ENCODE peak calls at places on chromosome 10, in four cellular contexts. U is left ventricle myocardium inferior, L is AG04450, Z is pancreas. D is an unnamed sample.

GRCh38 chr10:99845837-99846382 is 63.5 kb downstream of the ABCC2 start:
- DNase-seq in L (peak), U (peak), Z (peak), D (peak)

GRCh38 chr10:20100157-20100556 is 283.9 kb downstream of the PLXDC2 start:
- DNase-seq in L (no peak), Z (no peak), U (no peak), D (no peak)

GRCh38 chr10:61733358-61733940 is 70.7 kb downstream of the CABCOCO1 start:
- DNase-seq in Z (no peak), U (no peak), L (peak), D (no peak)

GRCh38 chr10:131948501-131948900 is 33.2 kb downstream of the BNIP3 start:
- DNase-seq in U (no peak), Z (peak), L (no peak), D (no peak)

GRCh38 chr10:93417264-93417663 is 64.9 kb downstream of the MYOF start:
- DNase-seq in U (peak), L (no peak), Z (no peak), D (no peak)

GRCh38 chr10:65123120-65123519 is 1601.9 kb downstream of the REEP3 start:
- DNase-seq in L (no peak), Z (no peak), U (no peak), D (no peak)

GRCh38 chr10:22713853-22714523 is 390 bp downstream of the PIP4K2A start:
- DNase-seq in L (no peak), U (peak), Z (no peak), D (peak)

GRCh38 chr10:107056160-107056559 is 108.3 kb downstream of the SORCS1 start:
- DNase-seq in L (no peak), Z (no peak), U (no peak), D (no peak)

GRCh38 chr10:92747600-92747999 is 57.8 kb downstream of the HHEX start:
- DNase-seq in Z (no peak), L (no peak), U (no peak), D (peak)

GRCh38 chr10:130179640-130180039 is 43.4 kb downstream of the GLRX3 start:
- DNase-seq in U (no peak), L (peak), Z (no peak), D (no peak)

GRCh38 chr10:44981172-44982113 is 2.8 kb upstream of the DEPP1 start:
- DNase-seq in U (no peak), Z (no peak), L (peak), D (no peak)

GRCh38 chr10:63446716-63447440 is 18.9 kb downstream of the JMJD1C start:
- DNase-seq in U (no peak), Z (no peak), L (no peak), D (no peak)

GRCh38 chr10:112967200-112967599 is 17.2 kb downstream of the TCF7L2 start:
- DNase-seq in U (no peak), Z (no peak), L (peak), D (no peak)

GRCh38 chr10:114477285-114477684 is 73.0 kb upstream of the AFAP1L2 start:
- DNase-seq in U (peak), L (no peak), Z (no peak), D (no peak)

GRCh38 chr10:47323636-47324299 is 1.5 kb downstream of the GDF2 start:
- DNase-seq in L (no peak), U (no peak), Z (no peak), D (no peak)

GRCh38 chr10:5576780-5577472 is 52.2 kb downstream of the CALML3 start:
- DNase-seq in Z (peak), U (no peak), L (no peak), D (no peak)

GRCh38 chr10:112435013-112435619 is 11.6 kb downstream of the ZDHHC6 start:
- DNase-seq in L (no peak), Z (no peak), U (no peak), D (no peak)

GRCh38 chr10:69657417-69657816 is 27.4 kb downstream of the FAM241B start:
- DNase-seq in Z (no peak), U (no peak), L (no peak), D (no peak)

GRCh38 chr10:78543026-78543748 is 509.5 kb downstream of the RPS24 start:
- DNase-seq in L (no peak), Z (no peak), U (no peak), D (no peak)

GRCh38 chr10:80372675-80373074 is 16.1 kb downstream of the DYDC2 start:
- DNase-seq in Z (no peak), L (no peak), U (no peak), D (no peak)

GRCh38 chr10:23643396-23643795 is 204.5 kb downstream of the OTUD1 start:
- DNase-seq in U (no peak), L (no peak), Z (no peak), D (peak)

GRCh38 chr10:86321568-86321967 is 45.0 kb downstream of the GRID1 start:
- DNase-seq in L (no peak), Z (no peak), U (no peak), D (no peak)

GRCh38 chr10:1378473-1378872 is 322.3 kb downstream of the WDR37 start:
- DNase-seq in L (no peak), U (no peak), Z (no peak), D (no peak)

GRCh38 chr10:35433851-35434426 is 97.6 kb downstream of the CCNY start:
- DNase-seq in U (no peak), L (no peak), Z (no peak), D (no peak)

GRCh38 chr10:74932648-74933047 is 106.2 kb downstream of the KAT6B start:
- DNase-seq in Z (peak), U (peak), L (no peak), D (peak)

GRCh38 chr10:104109908-104110662 is 11.9 kb upstream of the SFR1 start:
- DNase-seq in L (no peak), Z (no peak), U (no peak), D (no peak)

GRCh38 chr10:99534939-99535763 is 2.4 kb downstream of the NKX2-3 start:
- DNase-seq in L (no peak), Z (no peak), U (no peak), D (peak)

DNA sequence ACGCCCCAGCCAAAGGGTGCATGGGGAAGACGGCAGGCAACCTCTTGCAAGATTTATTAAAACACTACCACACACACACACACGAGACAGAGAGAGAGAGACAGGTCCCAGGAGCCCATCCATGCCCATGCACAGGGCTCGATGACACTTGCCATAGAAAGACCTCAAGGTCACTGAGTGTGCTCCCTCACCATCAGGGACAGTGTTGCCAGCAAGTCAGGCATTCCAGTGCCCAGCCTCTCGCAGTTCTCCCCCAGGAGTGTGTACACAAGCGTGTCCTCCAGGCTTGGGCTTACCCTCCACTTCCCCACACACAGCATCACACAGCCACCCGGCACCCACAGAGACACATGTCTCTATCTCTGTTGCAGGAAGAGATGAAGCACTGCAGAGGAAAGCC is 46.8 kb upstream of the SLF2 start:
- DNase-seq in U (no peak), Z (no peak), L (no peak), D (no peak)
- H3K27ac ChIP-seq in U (no peak), Z (no peak), L (no peak), D (no peak)

GRCh38 chr10:26567349-26567721 is 129.2 kb downstream of the APBB1IP start:
- DNase-seq in L (no peak), U (no peak), Z (no peak), D (no peak)
- H3K4me3 ChIP-seq in L (no peak), U (peak), Z (peak), D (no peak)

GRCh38 chr10:48469516-48470020 is 135.3 kb downstream of the ARHGAP22 start:
- DNase-seq in L (no peak), U (no peak), Z (peak), D (no peak)

GRCh38 chr10:48470115-48470892 is 134.6 kb downstream of the ARHGAP22 start:
- DNase-seq in L (no peak), Z (no peak), U (no peak), D (no peak)

GRCh38 chr10:48472670-48473069 is 132.2 kb downstream of the ARHGAP22 start:
- DNase-seq in L (no peak), Z (no peak), U (no peak), D (no peak)

GRCh38 chr10:48468866-48469511 is 135.9 kb downstream of the ARHGAP22 start:
- DNase-seq in U (no peak), L (no peak), Z (peak), D (no peak)

DNA sequence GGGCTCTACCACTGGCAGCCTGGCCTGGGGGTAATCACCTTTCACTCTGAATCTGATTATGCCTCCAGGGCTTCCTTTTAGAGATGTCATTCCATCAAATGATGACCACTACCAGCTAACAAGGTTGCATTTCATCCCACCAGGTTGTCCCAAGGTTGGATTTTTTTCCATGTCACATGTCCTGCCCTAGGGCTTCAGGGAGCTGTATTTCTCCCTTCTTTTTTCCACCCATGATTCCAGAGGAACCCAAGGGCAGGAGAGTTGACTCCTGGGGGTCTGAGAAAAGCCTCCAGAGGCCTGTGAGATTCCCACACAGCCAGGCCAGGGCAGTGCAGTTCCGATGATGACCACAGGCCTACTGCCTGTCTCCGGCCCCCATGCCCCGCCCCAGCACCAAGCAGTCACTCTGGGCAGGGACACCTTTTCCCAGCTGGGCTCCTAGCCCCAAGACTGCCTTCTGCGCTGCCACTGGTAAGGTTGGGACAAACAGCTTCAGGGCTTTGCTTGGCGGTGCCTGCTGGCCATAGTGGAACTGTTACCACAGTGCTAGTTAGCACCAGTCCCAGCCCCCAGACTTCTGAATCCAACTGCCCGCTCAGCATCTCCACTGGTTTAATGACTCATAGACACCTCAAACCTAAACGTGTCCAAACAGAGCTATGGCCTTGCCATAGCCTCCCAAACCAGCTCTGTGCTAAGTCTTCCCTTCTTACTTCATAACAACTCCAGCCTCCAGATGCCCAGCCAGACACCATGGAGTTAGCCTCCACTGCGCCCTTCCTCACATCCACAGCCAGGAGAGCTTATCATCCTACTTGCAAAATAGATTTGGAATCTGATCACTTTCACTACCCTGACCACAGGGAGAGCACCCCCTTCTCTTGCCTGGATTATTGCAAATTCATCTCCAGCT is 133.7 kb downstream of the ARHGAP22 start:
- DNase-seq in U (no peak), L (no peak), Z (peak), D (no peak)
- H3K27ac ChIP-seq in U (no peak), L (no peak), Z (no peak), D (no peak)

DNA sequence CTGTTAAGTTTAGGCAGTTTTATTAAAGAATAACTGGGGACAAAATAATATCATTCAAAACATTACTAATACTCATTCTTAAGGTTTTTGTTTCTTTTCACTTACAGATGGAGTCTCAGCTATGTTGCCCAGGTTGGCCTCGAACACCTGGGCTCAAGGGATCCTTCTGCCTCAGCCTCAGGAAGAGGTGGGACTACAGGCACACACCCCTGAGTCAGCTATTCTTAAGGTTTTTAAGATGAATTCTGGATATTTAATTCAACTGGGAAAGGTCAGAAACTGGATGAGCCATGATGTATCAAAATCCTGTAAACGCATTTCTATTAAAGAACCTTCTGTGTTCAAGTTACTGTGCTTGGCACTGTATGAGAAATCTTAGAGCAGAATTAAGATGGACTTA is 3.5 kb downstream of the OAT start:
- DNase-seq in Z (no peak), U (no peak), L (no peak), D (no peak)
- H3K4me3 ChIP-seq in Z (no peak), U (no peak), L (no peak), D (no peak)

GRCh38 chr10:31604646-31605170 is 285.7 kb downstream of the ZEB1 start:
- DNase-seq in Z (no peak), L (no peak), U (no peak), D (no peak)

GRCh38 chr10:31603245-31604087 is 284.4 kb downstream of the ZEB1 start:
- DNase-seq in L (peak), U (peak), Z (peak), D (peak)

GRCh38 chr10:31605426-31605825 is 286.4 kb downstream of the ZEB1 start:
- DNase-seq in L (no peak), U (no peak), Z (no peak), D (no peak)

GRCh38 chr10:31602541-31603244 is 283.7 kb downstream of the ZEB1 start:
- DNase-seq in L (no peak), Z (peak), U (peak), D (peak)

DNA sequence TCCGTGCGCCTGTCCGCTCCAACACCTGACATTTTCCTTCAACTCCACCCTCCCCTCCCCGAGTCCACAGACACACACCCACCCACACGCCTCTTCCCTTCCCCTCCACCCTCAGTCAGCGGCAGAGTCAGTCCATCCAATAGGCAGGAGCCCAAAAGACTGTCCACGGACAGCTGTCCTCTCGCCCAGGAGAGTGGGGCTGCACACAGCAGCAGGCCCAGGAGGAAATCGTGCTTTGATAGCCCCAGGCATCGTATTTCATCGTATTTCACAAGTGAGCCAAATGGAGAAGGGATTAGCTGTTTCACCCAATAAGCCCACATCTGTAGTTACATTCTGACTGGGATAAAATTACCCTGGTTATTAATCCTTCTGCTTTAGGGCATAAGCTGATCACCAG is 285.1 kb downstream of the ZEB1 start:
- DNase-seq in Z (no peak), L (no peak), U (no peak), D (no peak)
- H3K27ac ChIP-seq in Z (no peak), L (peak), U (peak), D (peak)

GRCh38 chr10:11745045-11745444 is 2.9 kb downstream of the ECHDC3 start:
- DNase-seq in U (no peak), Z (no peak), L (no peak), D (no peak)

GRCh38 chr10:11746883-11747539 is 4.8 kb downstream of the ECHDC3 start:
- DNase-seq in U (no peak), Z (no peak), L (no peak), D (no peak)

GRCh38 chr10:11743461-11744338 is 1.5 kb downstream of the ECHDC3 start:
- DNase-seq in L (no peak), U (no peak), Z (no peak), D (no peak)

GRCh38 chr10:11750420-11750819 is 8.2 kb downstream of the ECHDC3 start:
- DNase-seq in Z (no peak), U (no peak), L (no peak), D (no peak)

DNA sequence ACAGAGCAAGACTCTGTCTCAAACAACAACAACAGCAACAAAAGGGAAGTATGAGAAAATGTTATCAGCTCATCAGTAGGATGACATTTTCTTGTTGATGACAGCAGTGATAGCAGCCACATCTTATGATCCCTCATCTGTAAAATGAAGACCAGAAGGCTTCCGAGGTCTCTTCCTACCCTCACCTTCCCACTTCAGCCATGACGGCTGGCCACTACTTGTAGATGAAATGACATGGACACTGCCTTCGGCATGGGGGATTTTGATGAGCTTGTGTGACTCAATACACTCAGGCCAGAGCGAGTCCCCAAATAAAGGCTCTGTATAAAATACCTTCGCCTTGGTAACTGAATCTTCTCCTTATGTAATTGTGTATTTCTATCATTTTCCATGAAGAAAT is 6.7 kb downstream of the ECHDC3 start:
- DNase-seq in L (no peak), U (no peak), Z (no peak), D (no peak)
- H3K4me3 ChIP-seq in L (no peak), U (no peak), Z (no peak), D (no peak)

DNA sequence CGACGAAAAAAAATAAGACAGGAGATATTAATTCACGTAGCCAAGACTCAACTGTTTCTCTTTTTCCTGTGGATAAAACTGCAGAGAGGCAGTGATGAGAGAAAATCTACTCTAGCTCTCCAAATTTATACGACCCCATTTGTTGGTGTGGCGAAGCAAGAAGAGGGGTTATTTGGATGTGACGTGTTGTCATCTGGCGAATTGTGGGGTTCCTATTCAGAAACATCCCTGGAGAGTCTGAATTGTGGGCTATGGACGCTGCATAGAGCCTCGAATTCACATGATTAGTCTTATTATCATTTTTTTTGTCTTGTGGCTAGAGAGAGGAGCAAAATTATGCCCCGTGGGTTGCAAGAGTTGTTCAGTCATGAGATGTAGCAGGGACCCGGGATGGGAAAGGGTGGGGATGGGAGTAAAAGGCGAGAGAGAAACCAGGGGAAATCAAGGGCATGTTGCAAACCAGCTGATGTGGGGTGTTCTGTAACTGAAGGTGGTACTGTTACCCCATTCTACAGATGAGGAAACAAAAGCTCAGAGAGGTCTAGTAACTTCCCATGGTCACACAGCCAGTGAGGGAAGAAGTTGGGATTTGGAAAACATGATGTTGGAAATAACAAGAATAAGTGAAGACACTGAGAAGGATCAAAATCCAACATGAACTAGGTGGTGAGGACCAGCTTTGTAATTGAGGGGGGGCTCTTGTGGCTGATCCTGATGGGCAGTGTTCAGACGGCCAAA is 69.2 kb upstream of the SFMBT2 start:
- DNase-seq in U (no peak), L (no peak), Z (no peak), D (no peak)
- H3K27ac ChIP-seq in U (no peak), L (no peak), Z (no peak), D (peak)

GRCh38 chr10:13706604-13707003 is 119.8 kb downstream of the PRPF18 start:
- DNase-seq in Z (no peak), L (no peak), U (no peak), D (peak)
- H3K4me3 ChIP-seq in Z (peak), L (peak), U (peak), D (peak)